ENCODE peak calls at places on chromosomes 13 and 19, in seven cellular contexts. M is SK-N-SH, D is HepG2, B is H1, Q is Panc1, I is K562, Y is GM12878. T is an unnamed sample.

GRCh38 chr19:45215391-45216191 is 29.6 kb downstream of the EXOC3L2 start:
- DNase-seq in B (no peak), Y (no peak), D (no peak), I (no peak), M (peak), Q (no peak), T (no peak)

GRCh38 chr13:79525458-79525857 is 44.5 kb downstream of the NDFIP2 start:
- DNase-seq in Q (no peak), M (no peak), I (peak), D (peak), Y (no peak), B (no peak), T (no peak)

GRCh38 chr19:6232567-6232966 is 47.2 kb downstream of the MLLT1 start:
- DNase-seq in Y (no peak), Q (no peak), I (no peak), B (no peak), M (no peak), D (no peak), T (no peak)

GRCh38 chr19:13073263-13073662 is 29.4 kb downstream of the LYL1 start:
- DNase-seq in B (no peak), Q (no peak), I (no peak), Y (no peak), D (no peak), M (no peak), T (no peak)

GRCh38 chr13:55714120-55714519 is 1426.6 kb upstream of the PRR20A start:
- DNase-seq in B (no peak), Q (no peak), I (no peak), D (no peak), Y (no peak), M (no peak), T (no peak)

GRCh38 chr19:55473613-55474012 is 2.8 kb upstream of the ZNF628 start:
- DNase-seq in I (no peak), B (no peak), D (no peak), M (no peak), Q (no peak), Y (no peak), T (no peak)

GRCh38 chr19:46896076-46896794 is 35.4 kb downstream of the ARHGAP35 start:
- DNase-seq in M (no peak), B (no peak), Q (no peak), I (no peak), D (no peak), Y (no peak), T (no peak)

GRCh38 chr19:39917561-39918182 is 16.8 kb downstream of the FCGBP start:
- DNase-seq in Q (no peak), B (no peak), Y (no peak), D (no peak), I (no peak), M (no peak), T (no peak)

GRCh38 chr13:72648513-72649065 is 78.8 kb downstream of the MZT1 start:
- DNase-seq in Y (no peak), I (peak), M (no peak), D (no peak), Q (no peak), B (no peak), T (peak)

GRCh38 chr19:18541258-18541991 is 1.9 kb downstream of the FKBP8 start:
- DNase-seq in Y (no peak), B (no peak), D (no peak), Q (no peak), M (no peak), I (no peak), T (no peak)
- TF ChIP-seq SIN3A in Y (no peak), B (no peak), D (no peak), Q (no peak), M (no peak), I (no peak), T (no peak)

GRCh38 chr19:28307460-28307859 is 905.5 kb downstream of the UQCRFS1 start:
- DNase-seq in B (no peak), D (no peak), I (no peak), M (no peak), Y (no peak), Q (no peak), T (no peak)
- TF ChIP-seq SIN3A in B (no peak), D (no peak), I (no peak), M (no peak), Y (no peak), Q (no peak), T (no peak)

DNA sequence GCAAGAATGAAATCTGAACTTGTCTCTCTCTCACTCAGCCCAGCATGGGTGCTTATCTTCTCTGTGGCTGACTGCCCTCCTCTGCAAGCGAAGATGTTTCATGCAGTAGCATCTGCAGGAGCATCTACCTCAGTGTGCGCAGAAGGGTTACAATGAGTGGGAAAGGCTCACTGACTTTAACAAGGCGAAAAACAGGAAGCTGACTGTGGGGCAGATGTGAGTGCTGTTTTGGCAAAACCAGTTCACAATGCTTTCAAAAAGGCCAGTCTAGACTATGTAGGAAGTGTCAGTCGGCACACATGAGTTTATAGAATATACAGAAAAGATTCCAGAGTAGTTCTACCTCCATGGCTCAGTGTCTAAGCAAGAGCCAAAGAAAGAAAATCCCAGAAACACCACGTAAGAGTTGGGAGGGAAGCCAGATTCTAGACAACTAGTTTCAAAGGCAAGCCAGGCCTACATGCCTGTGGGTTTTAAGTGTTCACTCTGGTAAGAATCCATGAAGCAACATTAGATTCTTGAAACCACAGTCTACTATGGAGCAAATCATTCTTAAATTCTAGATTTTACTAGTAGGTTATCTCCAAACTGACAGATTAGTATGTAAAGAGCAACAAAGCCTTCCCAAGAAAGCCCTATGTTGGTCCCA is 124.5 kb downstream of the ABCC4 start:
- DNase-seq in I (no peak), Q (no peak), M (no peak), B (no peak), D (no peak), Y (no peak), T (no peak)
- TF ChIP-seq SIN3A in I (no peak), Q (no peak), M (no peak), B (no peak), D (no peak), Y (no peak), T (no peak)

DNA sequence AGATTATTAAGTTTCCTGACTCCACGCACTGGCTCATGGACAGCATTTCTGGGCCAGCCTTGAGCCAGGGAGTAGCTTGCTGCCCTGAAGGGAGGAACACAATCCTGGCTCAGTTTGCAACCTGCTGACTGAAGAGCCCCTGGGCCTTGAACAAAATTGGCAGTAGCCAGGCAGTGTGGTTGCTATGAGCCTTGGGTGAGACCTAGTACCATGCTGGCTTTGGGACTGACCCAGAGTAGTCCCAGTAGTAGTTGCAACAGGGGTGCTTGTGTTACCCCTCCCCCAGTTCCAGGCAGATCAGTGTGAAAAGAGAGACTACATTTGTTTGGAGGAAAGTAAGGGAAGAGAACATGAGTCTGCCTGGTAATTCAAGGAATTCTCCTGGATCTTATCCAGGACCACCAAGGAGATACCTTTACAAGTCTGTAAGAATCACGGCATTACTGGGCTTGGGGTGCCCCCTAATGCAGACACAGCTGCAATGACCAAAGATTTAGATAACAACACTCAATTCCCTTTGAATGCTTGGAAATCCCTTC is 22.0 kb downstream of the ITGBL1 start:
- DNase-seq in M (no peak), B (no peak), Y (no peak), I (no peak), Q (no peak), D (no peak), T (no peak)
- TF ChIP-seq SIN3A in M (no peak), B (no peak), Y (no peak), I (no peak), Q (no peak), D (no peak), T (no peak)

GRCh38 chr13:20684041-20684440 is 19.5 kb upstream of the IL17D start:
- DNase-seq in D (no peak), B (no peak), Q (no peak), Y (no peak), I (no peak), M (no peak), T (no peak)
- TF ChIP-seq SIN3A in D (no peak), B (no peak), Q (no peak), Y (no peak), I (no peak), M (no peak), T (no peak)

GRCh38 chr19:14333101-14333871 is 48.0 kb upstream of the ADGRE5 start:
- DNase-seq in B (no peak), Q (no peak), M (peak), D (no peak), I (no peak), Y (no peak), T (no peak)
- TF ChIP-seq SIN3A in B (no peak), Q (no peak), M (no peak), D (no peak), I (no peak), Y (no peak), T (no peak)